ENCODE peak calls at places on chromosome 21, in five cellular contexts. W is kidney, K is A549, I is hepatocyte, A is HCT116. X is an unnamed sample.
A peak's percentile ranks its signal among the peaks of the same experiment; 100 is the strongest.

GRCh38 chr21:16578912-16579311 is 849.1 kb downstream of the USP25 start:
- DNase-seq in A (no peak), I (no peak), K (no peak), W (no peak), X (peak; percentile 61)

GRCh38 chr21:46540087-46540710 is 64.7 kb downstream of the S100B start:
- DNase-seq in W (no peak), A (no peak), K (no peak), I (no peak), X (no peak)

GRCh38 chr21:26846036-26846931 is 1.1 kb upstream of the ADAMTS1 start:
- DNase-seq in W (peak; percentile 98), I (peak; percentile 90), K (peak; percentile 31), A (no peak), X (peak; percentile 93)

GRCh38 chr21:46168659-46169386 is 13.4 kb upstream of the FTCD start:
- DNase-seq in A (no peak), I (no peak), W (no peak), K (no peak), X (no peak)

GRCh38 chr21:25234857-25235801 is 372.2 kb downstream of the MRPL39 start:
- DNase-seq in I (no peak), K (no peak), A (no peak), W (no peak), X (no peak)

GRCh38 chr21:14522689-14523088 is 23.4 kb downstream of the SAMSN1 start:
- DNase-seq in K (no peak), I (no peak), W (no peak), A (no peak), X (no peak)

GRCh38 chr21:31668651-31669491 is 9.4 kb downstream of the SOD1 start:
- DNase-seq in I (no peak), W (no peak), K (no peak), A (no peak), X (no peak)

GRCh38 chr21:36704958-36705678 is 6.2 kb downstream of the SIM2 start:
- DNase-seq in A (no peak), K (no peak), W (peak; percentile 74), I (no peak), X (no peak)

GRCh38 chr21:46180778-46181391 is 3.4 kb downstream of the SPATC1L start:
- DNase-seq in I (no peak), W (peak; percentile 70), K (no peak), A (no peak), X (no peak)

GRCh38 chr21:32007461-32007860 is 134.6 kb downstream of the HUNK start:
- DNase-seq in I (no peak), W (no peak), A (no peak), K (peak; percentile 31), X (no peak)

GRCh38 chr21:21751286-21751685 is 753.1 kb downstream of the NCAM2 start:
- DNase-seq in K (no peak), A (no peak), I (no peak), W (no peak), X (no peak)

GRCh38 chr21:24045775-24046215 is 1561.5 kb downstream of the MRPL39 start:
- DNase-seq in W (peak; percentile 69), K (peak; percentile 11), A (no peak), I (peak; percentile 9), X (peak; percentile 55)

GRCh38 chr21:42507418-42507817 is 6.2 kb upstream of the SLC37A1 start:
- DNase-seq in W (no peak), K (no peak), I (no peak), A (no peak), X (no peak)
- TF ChIP-seq CTCF in W (no peak), K (no peak), I (no peak), A (no peak), X (no peak)

GRCh38 chr21:41429925-41430491 is 4.0 kb downstream of the MX1 start:
- DNase-seq in W (no peak), K (no peak), A (no peak), I (no peak), X (no peak)
- H3K4me1 ChIP-seq in W (peaks cover 7% of the 10 kb centered on the region), K (no peaks in the 10 kb centered on the region), A (no peaks in the 10 kb centered on the region), I (peaks cover 4% of the 10 kb centered on the region), X (no peaks in the 10 kb centered on the region)

DNA sequence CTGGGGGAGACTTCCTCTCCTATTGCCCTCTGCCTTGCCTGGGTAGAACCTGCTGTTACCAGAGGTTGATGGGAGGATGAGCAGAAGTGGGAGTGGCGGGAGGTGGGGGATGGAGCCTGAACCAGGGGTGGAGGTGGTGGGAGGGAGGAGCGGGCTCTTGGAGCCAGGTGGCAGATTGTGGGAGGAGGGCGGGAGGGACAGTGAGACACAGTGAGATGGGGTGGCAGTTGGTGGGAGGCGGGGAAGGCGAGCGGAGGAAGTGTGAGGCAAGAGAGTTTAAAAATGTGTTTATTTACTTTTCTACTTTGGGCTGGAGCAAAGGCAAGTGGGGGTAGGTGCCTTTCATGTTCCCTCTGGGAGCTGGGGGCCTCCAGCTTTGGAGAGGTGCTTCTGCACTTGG is 87.2 kb downstream of the KCNJ6 start:
- DNase-seq in A (no peak), K (no peak), W (no peak), I (no peak), X (no peak)
- H3K27ac ChIP-seq in A (no peak overlapping the region), K (peak overlapping the region; percentile 80), W (no peak overlapping the region), I (peak overlapping the region; percentile 88), X (no peak overlapping the region)

GRCh38 chr21:39581414-39581813 is 31.3 kb upstream of the B3GALT5 start:
- DNase-seq in A (no peak), I (no peak), K (peak; percentile 1), W (no peak), X (no peak)
- TF ChIP-seq CTCF in A (no peak), I (no peak), K (no peak), W (no peak), X (no peak)

GRCh38 chr21:28427356-28428022 is 565.2 kb downstream of the LTN1 start:
- DNase-seq in W (no peak), I (no peak), K (no peak), A (no peak), X (peak; percentile 5)
- H3K4me1 ChIP-seq in W (no peaks in the 10 kb centered on the region), I (peaks cover 8% of the 10 kb centered on the region), K (no peaks in the 10 kb centered on the region), A (no peaks in the 10 kb centered on the region), X (peaks cover 5% of the 10 kb centered on the region)

DNA sequence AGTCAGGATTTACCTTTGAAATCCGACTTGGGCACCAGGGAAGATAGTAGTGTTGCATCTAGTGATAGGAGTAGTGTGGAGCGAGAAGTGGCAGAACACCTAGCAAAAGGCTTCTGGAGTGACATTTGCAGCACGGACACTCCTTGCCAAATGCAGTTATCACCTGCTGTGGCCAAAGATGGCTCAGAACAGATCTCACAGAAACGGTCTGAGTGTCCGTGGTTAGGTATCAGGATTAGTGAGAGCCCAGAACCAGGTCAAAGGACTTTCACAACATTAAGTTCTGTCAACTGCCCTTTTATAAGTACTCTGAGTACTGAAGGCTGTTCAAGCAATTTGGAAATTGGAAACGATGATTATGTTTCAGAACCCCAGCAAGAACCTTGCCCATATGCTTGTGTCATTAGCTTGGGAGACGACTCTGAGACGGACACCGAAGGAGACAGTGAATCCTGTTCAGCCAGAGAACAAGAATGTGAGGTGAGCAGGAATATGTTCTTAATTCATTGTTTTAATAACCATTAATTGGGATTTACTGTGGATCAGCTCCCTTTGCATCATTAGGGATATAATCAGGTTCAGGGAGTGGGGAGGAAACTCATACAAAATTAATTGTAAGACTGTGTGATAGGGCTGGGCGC is 28.3 kb downstream of the BACH1 start:
- DNase-seq in K (no peak), I (no peak), W (no peak), A (no peak), X (no peak)
- H3K27ac ChIP-seq in K (no peak overlapping the region), I (no peak overlapping the region), W (no peak overlapping the region), A (no peak overlapping the region), X (no peak overlapping the region)

DNA sequence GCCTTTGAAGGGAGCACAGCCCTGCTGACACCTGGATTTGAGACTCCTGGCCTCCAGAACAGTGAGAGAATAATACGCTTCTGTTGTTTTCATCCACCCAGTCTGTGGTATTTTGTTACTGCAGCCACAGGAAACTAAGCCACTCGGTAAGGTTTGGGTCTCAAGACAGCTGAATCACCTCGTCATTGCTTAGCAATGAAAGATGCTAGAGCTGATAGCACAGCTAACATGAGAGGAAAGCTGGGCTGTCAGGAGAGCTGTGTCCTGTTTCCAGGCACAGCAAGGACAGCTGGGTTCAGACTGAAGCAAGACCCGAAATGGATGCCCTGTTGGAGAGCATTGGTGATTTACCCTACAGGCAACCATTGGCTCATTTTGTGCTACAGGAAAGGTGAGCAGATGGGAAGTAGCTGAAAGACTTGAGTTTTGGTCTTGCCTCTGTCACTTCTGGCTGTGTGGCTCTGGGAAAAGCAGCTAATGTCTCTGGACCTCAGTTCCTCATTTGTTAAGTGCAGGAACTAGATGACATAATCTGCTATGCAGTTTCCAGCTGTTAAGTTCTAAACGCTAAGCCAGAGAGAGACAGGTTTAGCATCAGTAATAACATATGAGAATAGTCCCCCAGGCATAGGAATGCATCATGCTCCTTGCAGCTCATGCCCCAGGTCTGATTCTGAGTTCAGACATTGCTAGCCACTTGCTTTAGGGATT is 58.0 kb downstream of the CLIC6 start:
- DNase-seq in W (no peak), K (no peak), I (no peak), A (no peak), X (no peak)
- TF ChIP-seq CTCF in W (no peak), K (no peak), I (no peak), A (no peak), X (no peak)

GRCh38 chr21:43313221-43313938 is 113.6 kb downstream of the SIK1 start:
- DNase-seq in K (no peak), W (peak; percentile 66), A (no peak), I (no peak), X (no peak)

GRCh38 chr21:43316156-43316845 is 110.6 kb downstream of the SIK1 start:
- DNase-seq in W (peak; percentile 61), I (no peak), K (no peak), A (no peak), X (no peak)

GRCh38 chr21:43313939-43314405 is 113.0 kb downstream of the SIK1 start:
- DNase-seq in I (no peak), K (no peak), W (peak; percentile 70), A (no peak), X (no peak)

GRCh38 chr21:43317254-43317748 is 109.6 kb downstream of the SIK1 start:
- DNase-seq in K (no peak), I (no peak), A (no peak), W (peak; percentile 39), X (no peak)

GRCh38 chr21:43315244-43316137 is 111.4 kb downstream of the SIK1 start:
- DNase-seq in W (peak; percentile 61), I (no peak), K (no peak), A (no peak), X (no peak)
- H3K4me1 ChIP-seq in W (peaks cover 7% of the 10 kb centered on the region), I (peaks cover 47% of the 10 kb centered on the region), K (peaks cover 28% of the 10 kb centered on the region), A (no peaks in the 10 kb centered on the region), X (peaks cover 17% of the 10 kb centered on the region)

DNA sequence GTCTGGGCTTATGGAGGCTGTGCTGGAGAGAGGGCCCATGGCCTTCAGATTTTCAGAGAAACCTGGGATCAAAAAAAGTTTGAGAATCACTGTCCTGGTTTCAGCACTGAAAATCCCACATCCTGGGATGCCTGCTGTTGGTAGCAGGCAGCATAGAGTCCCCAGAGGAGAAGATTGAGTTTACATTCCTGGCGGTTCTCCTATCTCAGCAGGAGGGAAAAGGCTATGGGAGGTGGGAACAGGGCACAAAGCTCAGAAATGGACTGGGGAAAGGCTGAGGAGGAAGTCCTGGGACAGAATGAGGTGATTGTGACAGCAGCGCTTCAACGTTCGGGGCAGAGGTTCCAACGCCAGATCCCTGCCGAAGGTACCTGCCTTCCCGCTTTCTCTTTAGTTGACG is 103.4 kb downstream of the ETS2 start:
- DNase-seq in W (no peak), I (no peak), K (no peak), A (no peak), X (no peak)
- H3K27ac ChIP-seq in W (peak overlapping the region; percentile 7), I (peak overlapping the region; percentile 18), K (peak overlapping the region; percentile 78), A (no peak overlapping the region), X (no peak overlapping the region)